ENCODE peak calls at places on chromosomes 1 and 21, in four cellular contexts. D is neuronal stem cell, L is mesenchymal stem cell, E is H1. K is an unnamed sample.
A peak's percentile ranks its signal among the peaks of the same experiment; 100 is the strongest.

GRCh38 chr1:78155121-78155520 is 109.4 kb downstream of the GIPC2 start:
- DNase-seq in E (peak; percentile 29), D (peak; percentile 27), L (no peak), K (no peak)

GRCh38 chr1:54652172-54652571 is 10.6 kb downstream of the MROH7 start:
- DNase-seq in L (no peak), D (no peak), E (no peak), K (no peak)

GRCh38 chr1:94773931-94774422 is 46.2 kb upstream of the SLC44A3 start:
- DNase-seq in E (no peak), D (no peak), L (peak; percentile 93), K (peak; percentile 47)

GRCh38 chr1:207088731-207089626 is at the start of gene C4BPB:
- DNase-seq in D (no peak), L (no peak), E (no peak), K (peak; percentile 26)

GRCh38 chr1:227775841-227776240 is 39.6 kb upstream of the PRSS38 start:
- DNase-seq in E (no peak), L (peak; percentile 14), D (no peak), K (no peak)

GRCh38 chr1:116483481-116484309 is 87.1 kb downstream of the CD58 start:
- DNase-seq in E (no peak), D (no peak), L (peak; percentile 20), K (no peak)

GRCh38 chr1:193498088-193498605 is 311.7 kb upstream of the B3GALT2 start:
- DNase-seq in D (no peak), E (no peak), L (peak; percentile 34), K (no peak)

GRCh38 chr1:107359472-107360241 is 218.8 kb downstream of the NTNG1 start:
- DNase-seq in E (no peak), D (no peak), L (no peak), K (no peak)

GRCh38 chr1:235093685-235094592 is 34.7 kb downstream of the TOMM20 start:
- DNase-seq in E (no peak), D (peak; percentile 65), L (peak; percentile 63), K (peak; percentile 90)

GRCh38 chr1:27491748-27492700 is 2.1 kb upstream of the WASF2 start:
- DNase-seq in E (no peak), D (no peak), L (no peak), K (no peak)

GRCh38 chr1:213070399-213070798 is 19.4 kb downstream of the RPS6KC1 start:
- DNase-seq in L (peak; percentile 85), E (no peak), D (no peak), K (no peak)

GRCh38 chr1:32871364-32872188 is 864 bp upstream of the FNDC5 start:
- DNase-seq in E (no peak), L (peak; percentile 11), D (no peak), K (no peak)

GRCh38 chr21:43196789-43197188 is 28.0 kb downstream of the CRYAA start:
- DNase-seq in D (no peak), E (no peak), L (peak; percentile 3), K (peak; percentile 33)

GRCh38 chr1:167077128-167077867 is 12.9 kb downstream of the GPA33 start:
- DNase-seq in D (no peak), E (no peak), L (no peak), K (no peak)

GRCh38 chr1:57450981-57451380 is 27.1 kb upstream of the DAB1 start:
- DNase-seq in D (no peak), L (no peak), E (peak; percentile 34), K (no peak)

GRCh38 chr21:31273278-31273677 is 70.8 kb downstream of the TIAM1 start:
- DNase-seq in D (no peak), E (no peak), L (no peak), K (no peak)

GRCh38 chr21:46051379-46051770 is 46.5 kb upstream of the COL6A2 start:
- DNase-seq in L (no peak), E (no peak), D (no peak), K (no peak)

GRCh38 chr1:151369621-151370048 is 2.9 kb downstream of the SELENBP1 start:
- DNase-seq in L (no peak), E (no peak), D (no peak), K (no peak)

GRCh38 chr1:77540501-77541161 is 141.8 kb downstream of the ZZZ3 start:
- DNase-seq in D (no peak), E (no peak), L (peak; percentile 80), K (peak; percentile 59)

GRCh38 chr1:20526267-20526666 is 18.3 kb upstream of the MUL1 start:
- DNase-seq in L (no peak), D (no peak), E (no peak), K (no peak)

GRCh38 chr1:16088996-16089395 is 15.5 kb upstream of the FAM131C start:
- DNase-seq in L (peak; percentile 72), E (no peak), D (no peak), K (peak; percentile 90)

GRCh38 chr21:38293113-38293512 is 36.3 kb downstream of the KCNJ15 start:
- DNase-seq in L (no peak), D (no peak), E (no peak), K (no peak)

GRCh38 chr1:230232352-230232751 is 165.3 kb downstream of the GALNT2 start:
- DNase-seq in L (peak; percentile 12), D (no peak), E (peak; percentile 15), K (no peak)

GRCh38 chr1:229094476-229095311 is 176.2 kb upstream of the RAB4A start:
- DNase-seq in L (peak; percentile 88), E (no peak), D (no peak), K (peak; percentile 55)
- H2BK12ac ChIP-seq in L (no peak overlapping the region), E (peak overlapping the region; percentile 96), D (peak overlapping the region; percentile 27), K (peak overlapping the region; percentile 100)

GRCh38 chr1:241917487-241917886 is 40.1 kb upstream of the BECN2 start:
- DNase-seq in L (no peak), D (no peak), E (no peak), K (no peak)

GRCh38 chr1:241918879-241919278 is 38.7 kb upstream of the BECN2 start:
- DNase-seq in L (peak; percentile 66), D (no peak), E (no peak), K (peak; percentile 4)

GRCh38 chr1:241916196-241916595 is 41.4 kb upstream of the BECN2 start:
- DNase-seq in D (no peak), L (no peak), E (no peak), K (no peak)
- H3K36me3 ChIP-seq in D (peaks cover 3% of the 10 kb centered on the region), L (no peaks in the 10 kb centered on the region), E (no peaks in the 10 kb centered on the region), K (no peaks in the 10 kb centered on the region)

GRCh38 chr1:8677782-8678181 is 139.7 kb downstream of the RERE start:
- DNase-seq in L (peak; percentile 87), E (no peak), D (no peak), K (no peak)

GRCh38 chr1:8674912-8675311 is 142.5 kb downstream of the RERE start:
- DNase-seq in E (no peak), D (no peak), L (no peak), K (no peak)

GRCh38 chr1:8676813-8677212 is 140.6 kb downstream of the RERE start:
- DNase-seq in E (no peak), D (no peak), L (no peak), K (no peak)

GRCh38 chr1:8678688-8679410 is 138.6 kb downstream of the RERE start:
- DNase-seq in E (no peak), L (peak; percentile 58), D (no peak), K (no peak)

DNA sequence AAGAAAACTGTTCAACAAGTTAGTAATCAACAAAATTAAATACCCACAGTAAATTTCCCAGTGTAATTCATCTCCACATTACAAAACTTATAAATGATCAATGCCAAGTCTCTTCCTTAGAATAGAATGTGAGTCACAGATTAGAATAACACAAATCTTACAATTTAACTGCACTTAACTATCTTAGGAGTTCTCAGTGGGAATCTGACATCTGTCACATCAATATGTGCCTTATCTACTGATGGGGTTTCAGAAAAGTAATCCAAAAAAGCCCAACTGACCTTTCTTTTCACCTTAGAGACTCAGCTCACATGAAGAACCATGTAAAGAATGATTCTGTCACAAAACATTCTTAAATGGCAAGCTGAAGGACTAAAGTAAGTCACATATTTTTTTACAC is 141.4 kb downstream of the RERE start:
- DNase-seq in D (no peak), E (no peak), L (no peak), K (no peak)
- H3K4me1 ChIP-seq in D (peaks cover 4% of the 10 kb centered on the region), E (no peaks in the 10 kb centered on the region), L (peaks cover 7% of the 10 kb centered on the region), K (no peaks in the 10 kb centered on the region)

DNA sequence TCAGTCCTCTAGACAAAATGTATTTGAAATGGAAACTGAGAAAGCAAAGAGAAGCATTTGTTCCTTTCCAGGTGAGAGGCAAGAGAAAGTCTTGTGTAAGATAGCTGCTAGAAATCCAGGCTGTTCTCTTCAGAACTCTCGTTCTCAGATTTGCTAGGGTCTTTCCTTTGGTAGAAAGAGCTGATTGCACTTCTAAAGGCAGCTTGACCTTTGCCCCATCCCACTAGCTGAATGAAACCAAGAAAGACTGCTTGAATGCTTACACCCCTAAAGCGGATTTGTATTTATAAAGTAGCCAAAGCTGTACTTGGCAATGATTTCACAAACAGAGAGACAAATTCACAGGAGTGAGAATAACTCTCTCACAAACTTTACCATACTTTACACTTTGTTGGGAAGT is 424.2 kb downstream of the TTLL7 start:
- DNase-seq in D (peak; percentile 58), E (no peak), L (no peak), K (no peak)
- H2BK12ac ChIP-seq in D (no peak overlapping the region), E (no peak overlapping the region), L (no peak overlapping the region), K (no peak overlapping the region)

DNA sequence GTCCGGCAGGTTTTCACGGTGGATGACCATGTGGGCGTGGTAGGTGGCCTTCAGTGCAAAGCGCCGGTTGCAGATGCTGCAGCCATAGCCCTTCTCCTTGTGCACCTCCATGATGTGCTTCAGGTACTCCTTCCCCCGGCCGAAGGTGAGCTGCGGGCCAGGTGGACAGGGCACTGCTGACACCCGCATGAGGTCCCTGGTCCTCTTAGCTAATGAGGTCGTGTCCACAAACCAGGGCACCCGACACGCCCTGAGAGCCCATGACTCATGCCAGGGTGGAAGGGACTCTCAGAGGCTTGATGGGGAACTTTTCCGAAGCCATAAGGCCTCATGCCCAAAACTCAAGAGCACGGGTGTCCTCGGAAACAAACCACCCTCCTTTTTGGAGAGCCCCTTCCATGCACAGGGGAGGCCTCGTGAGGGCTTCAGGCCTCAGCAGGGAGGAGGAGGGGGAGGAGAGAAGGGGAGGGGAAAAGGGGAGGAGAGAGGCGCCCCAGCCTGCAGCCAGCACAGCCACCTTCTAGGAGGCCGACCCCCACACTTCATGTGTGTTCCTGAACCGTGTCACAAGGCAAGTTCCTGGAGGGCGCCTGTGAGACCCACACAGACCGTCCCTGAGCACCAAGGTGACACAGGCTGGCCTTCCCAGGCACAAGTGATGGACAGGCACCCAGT is 54.4 kb upstream of the RIPK4 start:
- DNase-seq in L (no peak), E (no peak), D (no peak), K (no peak)
- H3K36me3 ChIP-seq in L (peaks cover 72% of the 10 kb centered on the region), E (no peaks in the 10 kb centered on the region), D (peaks cover 11% of the 10 kb centered on the region), K (peaks cover 15% of the 10 kb centered on the region)

GRCh38 chr1:69376408-69376807 is 191.3 kb upstream of the LRRC7 start:
- DNase-seq in E (no peak), L (no peak), D (no peak), K (no peak)

GRCh38 chr1:69377507-69377906 is 190.2 kb upstream of the LRRC7 start:
- DNase-seq in D (no peak), L (no peak), E (no peak), K (peak; percentile 3)

GRCh38 chr1:69373520-69373919 is 194.2 kb upstream of the LRRC7 start:
- DNase-seq in E (no peak), D (no peak), L (no peak), K (no peak)
- H3K4me1 ChIP-seq in E (no peaks in the 10 kb centered on the region), D (no peaks in the 10 kb centered on the region), L (no peaks in the 10 kb centered on the region), K (no peaks in the 10 kb centered on the region)